ENCODE peak calls at places on chromosomes 13 and 19, in nine cellular contexts. One of them, this sample, is unnamed.

GRCh38 chr13:29143864-29144263 is 323.7 kb downstream of the MTUS2 start:
- DNase-seq in activated naive CD4-positive, alpha-beta T cell treated with Interleukin-2 at 50 U/mL for 16 hours: no peak
- DNase-seq in activated CD8-positive, alpha-beta T cell treated with anti-CD3 and anti-CD28 coated beads for 36 hours: no peak
- DNase-seq in heart right ventricle: no peak
- DNase-seq in left colon: no peak
- DNase-seq in T-helper 1 cell: no peak
- DNase-seq in NCI-H1105 treated with DMSO at 0.1 percent for 48 hours: no peak
- DNase-seq in tibial artery: no peak
- DNase-seq in mesothelial cell of epicardium: no peak
- DNase-seq in this sample: no peak

GRCh38 chr19:52991021-52991420 is 22.7 kb upstream of the ERVV-1 start:
- DNase-seq in activated CD8-positive, alpha-beta T cell treated with anti-CD3 and anti-CD28 coated beads for 36 hours: no peak
- DNase-seq in NCI-H1105 treated with DMSO at 0.1 percent for 48 hours: no peak
- DNase-seq in heart right ventricle: no peak
- DNase-seq in activated naive CD4-positive, alpha-beta T cell treated with Interleukin-2 at 50 U/mL for 16 hours: no peak
- DNase-seq in tibial artery: no peak
- DNase-seq in T-helper 1 cell: no peak
- DNase-seq in mesothelial cell of epicardium: no peak
- DNase-seq in left colon: no peak
- DNase-seq in this sample: no peak

GRCh38 chr13:39527961-39528720 is 74.9 kb downstream of the LHFPL6 start:
- DNase-seq in T-helper 1 cell: no peak
- DNase-seq in mesothelial cell of epicardium: no peak
- DNase-seq in tibial artery: peak; percentile 38
- DNase-seq in left colon: no peak
- DNase-seq in NCI-H1105 treated with DMSO at 0.1 percent for 48 hours: no peak
- DNase-seq in activated naive CD4-positive, alpha-beta T cell treated with Interleukin-2 at 50 U/mL for 16 hours: no peak
- DNase-seq in activated CD8-positive, alpha-beta T cell treated with anti-CD3 and anti-CD28 coated beads for 36 hours: no peak
- DNase-seq in heart right ventricle: no peak
- DNase-seq in this sample: no peak

GRCh38 chr19:44627631-44628030 is 14.3 kb downstream of the IGSF23 start:
- DNase-seq in NCI-H1105 treated with DMSO at 0.1 percent for 48 hours: no peak
- DNase-seq in activated CD8-positive, alpha-beta T cell treated with anti-CD3 and anti-CD28 coated beads for 36 hours: no peak
- DNase-seq in T-helper 1 cell: no peak
- DNase-seq in activated naive CD4-positive, alpha-beta T cell treated with Interleukin-2 at 50 U/mL for 16 hours: no peak
- DNase-seq in mesothelial cell of epicardium: no peak
- DNase-seq in tibial artery: no peak
- DNase-seq in left colon: no peak
- DNase-seq in heart right ventricle: no peak
- DNase-seq in this sample: no peak

GRCh38 chr13:98822238-98822606 is 69.8 kb upstream of the SLC15A1 start:
- DNase-seq in tibial artery: no peak
- DNase-seq in heart right ventricle: no peak
- DNase-seq in mesothelial cell of epicardium: no peak
- DNase-seq in NCI-H1105 treated with DMSO at 0.1 percent for 48 hours: no peak
- DNase-seq in left colon: no peak
- DNase-seq in T-helper 1 cell: no peak
- DNase-seq in activated CD8-positive, alpha-beta T cell treated with anti-CD3 and anti-CD28 coated beads for 36 hours: no peak
- DNase-seq in activated naive CD4-positive, alpha-beta T cell treated with Interleukin-2 at 50 U/mL for 16 hours: no peak
- DNase-seq in this sample: no peak

GRCh38 chr13:93309886-93310520 is 83.4 kb downstream of the GPC6 start:
- DNase-seq in heart right ventricle: no peak
- DNase-seq in NCI-H1105 treated with DMSO at 0.1 percent for 48 hours: no peak
- DNase-seq in left colon: no peak
- DNase-seq in activated naive CD4-positive, alpha-beta T cell treated with Interleukin-2 at 50 U/mL for 16 hours: no peak
- DNase-seq in activated CD8-positive, alpha-beta T cell treated with anti-CD3 and anti-CD28 coated beads for 36 hours: no peak
- DNase-seq in tibial artery: no peak
- DNase-seq in mesothelial cell of epicardium: no peak
- DNase-seq in T-helper 1 cell: no peak
- DNase-seq in this sample: no peak

GRCh38 chr19:4518345-4519171 is at the start of gene PLIN4:
- DNase-seq in left colon: peak; percentile 73
- DNase-seq in heart right ventricle: peak; percentile 85
- DNase-seq in NCI-H1105 treated with DMSO at 0.1 percent for 48 hours: no peak
- DNase-seq in mesothelial cell of epicardium: no peak
- DNase-seq in activated CD8-positive, alpha-beta T cell treated with anti-CD3 and anti-CD28 coated beads for 36 hours: no peak
- DNase-seq in tibial artery: no peak
- DNase-seq in activated naive CD4-positive, alpha-beta T cell treated with Interleukin-2 at 50 U/mL for 16 hours: no peak
- DNase-seq in T-helper 1 cell: no peak
- DNase-seq in this sample: peak; percentile 91

GRCh38 chr13:102758842-102759241 is 14.7 kb downstream of the TEX30 start:
- DNase-seq in activated CD8-positive, alpha-beta T cell treated with anti-CD3 and anti-CD28 coated beads for 36 hours: no peak
- DNase-seq in heart right ventricle: no peak
- DNase-seq in T-helper 1 cell: no peak
- DNase-seq in activated naive CD4-positive, alpha-beta T cell treated with Interleukin-2 at 50 U/mL for 16 hours: no peak
- DNase-seq in left colon: no peak
- DNase-seq in NCI-H1105 treated with DMSO at 0.1 percent for 48 hours: no peak
- DNase-seq in mesothelial cell of epicardium: no peak
- DNase-seq in tibial artery: no peak
- DNase-seq in this sample: no peak

GRCh38 chr19:35736913-35737886 is 5.1 kb downstream of the IGFLR1 start:
- DNase-seq in left colon: no peak
- DNase-seq in NCI-H1105 treated with DMSO at 0.1 percent for 48 hours: no peak
- DNase-seq in activated naive CD4-positive, alpha-beta T cell treated with Interleukin-2 at 50 U/mL for 16 hours: no peak
- DNase-seq in activated CD8-positive, alpha-beta T cell treated with anti-CD3 and anti-CD28 coated beads for 36 hours: peak; percentile 64
- DNase-seq in tibial artery: no peak
- DNase-seq in heart right ventricle: no peak
- DNase-seq in mesothelial cell of epicardium: no peak
- DNase-seq in T-helper 1 cell: no peak
- DNase-seq in this sample: no peak

GRCh38 chr13:80010286-80010831 is 330.6 kb downstream of the SPRY2 start:
- DNase-seq in T-helper 1 cell: no peak
- DNase-seq in left colon: no peak
- DNase-seq in mesothelial cell of epicardium: no peak
- DNase-seq in activated naive CD4-positive, alpha-beta T cell treated with Interleukin-2 at 50 U/mL for 16 hours: no peak
- DNase-seq in NCI-H1105 treated with DMSO at 0.1 percent for 48 hours: no peak
- DNase-seq in activated CD8-positive, alpha-beta T cell treated with anti-CD3 and anti-CD28 coated beads for 36 hours: no peak
- DNase-seq in tibial artery: no peak
- DNase-seq in heart right ventricle: no peak
- DNase-seq in this sample: no peak

GRCh38 chr19:38293281-38293680 is 10.8 kb upstream of the C19orf33 start:
- DNase-seq in heart right ventricle: no peak
- DNase-seq in NCI-H1105 treated with DMSO at 0.1 percent for 48 hours: no peak
- DNase-seq in mesothelial cell of epicardium: no peak
- DNase-seq in activated CD8-positive, alpha-beta T cell treated with anti-CD3 and anti-CD28 coated beads for 36 hours: no peak
- DNase-seq in tibial artery: no peak
- DNase-seq in activated naive CD4-positive, alpha-beta T cell treated with Interleukin-2 at 50 U/mL for 16 hours: no peak
- DNase-seq in T-helper 1 cell: no peak
- DNase-seq in left colon: no peak
- DNase-seq in this sample: no peak

GRCh38 chr19:13848811-13849241 is 28.1 kb upstream of the NANOS3 start:
- DNase-seq in mesothelial cell of epicardium: no peak
- DNase-seq in tibial artery: no peak
- DNase-seq in T-helper 1 cell: no peak
- DNase-seq in activated naive CD4-positive, alpha-beta T cell treated with Interleukin-2 at 50 U/mL for 16 hours: no peak
- DNase-seq in activated CD8-positive, alpha-beta T cell treated with anti-CD3 and anti-CD28 coated beads for 36 hours: no peak
- DNase-seq in heart right ventricle: no peak
- DNase-seq in NCI-H1105 treated with DMSO at 0.1 percent for 48 hours: no peak
- DNase-seq in left colon: no peak
- DNase-seq in this sample: no peak

GRCh38 chr19:47035127-47035494 is 13.3 kb downstream of the TMEM160 start:
- DNase-seq in left colon: no peak
- DNase-seq in mesothelial cell of epicardium: no peak
- DNase-seq in activated naive CD4-positive, alpha-beta T cell treated with Interleukin-2 at 50 U/mL for 16 hours: peak; percentile 28
- DNase-seq in activated CD8-positive, alpha-beta T cell treated with anti-CD3 and anti-CD28 coated beads for 36 hours: peak; percentile 55
- DNase-seq in tibial artery: no peak
- DNase-seq in NCI-H1105 treated with DMSO at 0.1 percent for 48 hours: peak; percentile 52
- DNase-seq in T-helper 1 cell: no peak
- DNase-seq in heart right ventricle: no peak
- DNase-seq in this sample: no peak

GRCh38 chr13:99080131-99080530 is 102.3 kb upstream of the DOCK9 start:
- DNase-seq in heart right ventricle: no peak
- DNase-seq in mesothelial cell of epicardium: no peak
- DNase-seq in T-helper 1 cell: no peak
- DNase-seq in activated CD8-positive, alpha-beta T cell treated with anti-CD3 and anti-CD28 coated beads for 36 hours: no peak
- DNase-seq in tibial artery: no peak
- DNase-seq in left colon: no peak
- DNase-seq in NCI-H1105 treated with DMSO at 0.1 percent for 48 hours: no peak
- DNase-seq in activated naive CD4-positive, alpha-beta T cell treated with Interleukin-2 at 50 U/mL for 16 hours: no peak
- DNase-seq in this sample: no peak

GRCh38 chr19:1213391-1214286 is 8.1 kb downstream of the STK11 start:
- DNase-seq in left colon: peak; percentile 82
- DNase-seq in heart right ventricle: peak; percentile 71
- DNase-seq in activated CD8-positive, alpha-beta T cell treated with anti-CD3 and anti-CD28 coated beads for 36 hours: peak; percentile 73
- DNase-seq in mesothelial cell of epicardium: no peak
- DNase-seq in tibial artery: peak; percentile 72
- DNase-seq in activated naive CD4-positive, alpha-beta T cell treated with Interleukin-2 at 50 U/mL for 16 hours: peak; percentile 52
- DNase-seq in NCI-H1105 treated with DMSO at 0.1 percent for 48 hours: no peak
- DNase-seq in T-helper 1 cell: peak; percentile 50
- DNase-seq in this sample: peak; percentile 86

GRCh38 chr13:112064222-112064621 is 2.7 kb upstream of the SOX1 start:
- DNase-seq in activated naive CD4-positive, alpha-beta T cell treated with Interleukin-2 at 50 U/mL for 16 hours: no peak
- DNase-seq in tibial artery: no peak
- DNase-seq in mesothelial cell of epicardium: no peak
- DNase-seq in NCI-H1105 treated with DMSO at 0.1 percent for 48 hours: peak; percentile 99
- DNase-seq in T-helper 1 cell: no peak
- DNase-seq in activated CD8-positive, alpha-beta T cell treated with anti-CD3 and anti-CD28 coated beads for 36 hours: no peak
- DNase-seq in left colon: no peak
- DNase-seq in heart right ventricle: no peak
- DNase-seq in this sample: no peak

GRCh38 chr13:97342936-97343335 is 91.0 kb upstream of the RAP2A start:
- DNase-seq in activated naive CD4-positive, alpha-beta T cell treated with Interleukin-2 at 50 U/mL for 16 hours: no peak
- DNase-seq in heart right ventricle: no peak
- DNase-seq in left colon: no peak
- DNase-seq in tibial artery: no peak
- DNase-seq in T-helper 1 cell: no peak
- DNase-seq in mesothelial cell of epicardium: no peak
- DNase-seq in NCI-H1105 treated with DMSO at 0.1 percent for 48 hours: no peak
- DNase-seq in activated CD8-positive, alpha-beta T cell treated with anti-CD3 and anti-CD28 coated beads for 36 hours: no peak
- DNase-seq in this sample: no peak

GRCh38 chr13:30739646-30740642 is 4.6 kb downstream of the ALOX5AP start:
- DNase-seq in left colon: no peak
- DNase-seq in heart right ventricle: no peak
- DNase-seq in activated CD8-positive, alpha-beta T cell treated with anti-CD3 and anti-CD28 coated beads for 36 hours: peak; percentile 89
- DNase-seq in mesothelial cell of epicardium: no peak
- DNase-seq in tibial artery: no peak
- DNase-seq in activated naive CD4-positive, alpha-beta T cell treated with Interleukin-2 at 50 U/mL for 16 hours: peak; percentile 74
- DNase-seq in T-helper 1 cell: peak; percentile 34
- DNase-seq in NCI-H1105 treated with DMSO at 0.1 percent for 48 hours: no peak
- DNase-seq in this sample: no peak

GRCh38 chr19:46133101-46133627 is 8.7 kb upstream of the IGFL3 start:
- DNase-seq in T-helper 1 cell: no peak
- DNase-seq in activated CD8-positive, alpha-beta T cell treated with anti-CD3 and anti-CD28 coated beads for 36 hours: no peak
- DNase-seq in left colon: peak; percentile 30
- DNase-seq in heart right ventricle: no peak
- DNase-seq in mesothelial cell of epicardium: no peak
- DNase-seq in NCI-H1105 treated with DMSO at 0.1 percent for 48 hours: peak; percentile 65
- DNase-seq in tibial artery: peak; percentile 34
- DNase-seq in activated naive CD4-positive, alpha-beta T cell treated with Interleukin-2 at 50 U/mL for 16 hours: no peak
- DNase-seq in this sample: peak; percentile 71

GRCh38 chr19:11261902-11262839 is at the start of gene DOCK6:
- DNase-seq in NCI-H1105 treated with DMSO at 0.1 percent for 48 hours: no peak
- DNase-seq in activated CD8-positive, alpha-beta T cell treated with anti-CD3 and anti-CD28 coated beads for 36 hours: peak; percentile 54
- DNase-seq in mesothelial cell of epicardium: no peak
- DNase-seq in activated naive CD4-positive, alpha-beta T cell treated with Interleukin-2 at 50 U/mL for 16 hours: peak; percentile 13
- DNase-seq in tibial artery: no peak
- DNase-seq in heart right ventricle: peak; percentile 56
- DNase-seq in left colon: peak; percentile 37
- DNase-seq in T-helper 1 cell: no peak
- DNase-seq in this sample: no peak

GRCh38 chr19:35995655-35995993 is 636 bp downstream of the SDHAF1 start:
- DNase-seq in mesothelial cell of epicardium: no peak
- DNase-seq in activated naive CD4-positive, alpha-beta T cell treated with Interleukin-2 at 50 U/mL for 16 hours: peak; percentile 36
- DNase-seq in T-helper 1 cell: peak; percentile 19
- DNase-seq in activated CD8-positive, alpha-beta T cell treated with anti-CD3 and anti-CD28 coated beads for 36 hours: peak; percentile 72
- DNase-seq in heart right ventricle: peak; percentile 39
- DNase-seq in left colon: peak; percentile 72
- DNase-seq in NCI-H1105 treated with DMSO at 0.1 percent for 48 hours: no peak
- DNase-seq in tibial artery: peak; percentile 49
- DNase-seq in this sample: no peak

GRCh38 chr13:92377396-92377795 is 849.2 kb upstream of the GPC6 start:
- DNase-seq in heart right ventricle: no peak
- DNase-seq in mesothelial cell of epicardium: no peak
- DNase-seq in NCI-H1105 treated with DMSO at 0.1 percent for 48 hours: no peak
- DNase-seq in activated CD8-positive, alpha-beta T cell treated with anti-CD3 and anti-CD28 coated beads for 36 hours: no peak
- DNase-seq in T-helper 1 cell: no peak
- DNase-seq in tibial artery: no peak
- DNase-seq in activated naive CD4-positive, alpha-beta T cell treated with Interleukin-2 at 50 U/mL for 16 hours: no peak
- DNase-seq in left colon: no peak
- DNase-seq in this sample: no peak

GRCh38 chr13:39317284-39317683 is 279.0 kb downstream of the NHLRC3 start:
- DNase-seq in activated CD8-positive, alpha-beta T cell treated with anti-CD3 and anti-CD28 coated beads for 36 hours: no peak
- DNase-seq in left colon: no peak
- DNase-seq in NCI-H1105 treated with DMSO at 0.1 percent for 48 hours: no peak
- DNase-seq in tibial artery: peak; percentile 61
- DNase-seq in T-helper 1 cell: no peak
- DNase-seq in heart right ventricle: peak; percentile 22
- DNase-seq in activated naive CD4-positive, alpha-beta T cell treated with Interleukin-2 at 50 U/mL for 16 hours: no peak
- DNase-seq in mesothelial cell of epicardium: no peak
- DNase-seq in this sample: no peak

GRCh38 chr13:83136660-83137059 is 745.6 kb downstream of the SLITRK1 start:
- DNase-seq in activated naive CD4-positive, alpha-beta T cell treated with Interleukin-2 at 50 U/mL for 16 hours: no peak
- DNase-seq in heart right ventricle: no peak
- DNase-seq in tibial artery: no peak
- DNase-seq in activated CD8-positive, alpha-beta T cell treated with anti-CD3 and anti-CD28 coated beads for 36 hours: no peak
- DNase-seq in left colon: no peak
- DNase-seq in T-helper 1 cell: no peak
- DNase-seq in mesothelial cell of epicardium: no peak
- DNase-seq in NCI-H1105 treated with DMSO at 0.1 percent for 48 hours: no peak
- DNase-seq in this sample: no peak

This sample was measured in ureter.